ENCODE peak calls at places on chromosomes 6 and 20, in seven cellular contexts. T, H, S, C, U, I and V are unnamed samples.
A peak's percentile ranks its signal among the peaks of the same experiment; 100 is the strongest.

GRCh38 chr6:41577865-41578713 is 31.9 kb downstream of the FOXP4 start:
- DNase-seq in S (peak; percentile 35), T (peak; percentile 29), H (no peak), I (peak; percentile 88), C (no peak), U (no peak), V (no peak)

GRCh38 chr6:139590206-139590605 is 215.8 kb upstream of the CITED2 start:
- DNase-seq in U (no peak), H (no peak), C (no peak), S (no peak), I (no peak), T (no peak), V (no peak)

GRCh38 chr6:147774856-147775255 is 266.4 kb downstream of the SAMD5 start:
- DNase-seq in S (no peak), C (no peak), H (no peak), T (no peak), I (peak; percentile 59), U (no peak), V (no peak)

GRCh38 chr6:22133352-22133751 is 163.5 kb downstream of the PRL start:
- DNase-seq in H (no peak), U (no peak), S (no peak), C (no peak), T (no peak), I (no peak), V (no peak)

GRCh38 chr20:25738198-25738597 is 41.5 kb upstream of the ZNF337 start:
- DNase-seq in S (no peak), U (no peak), H (peak; percentile 19), I (no peak), T (no peak), C (no peak), V (peak; percentile 44)

GRCh38 chr6:158653577-158654354 is 3.9 kb downstream of the SYTL3 start:
- DNase-seq in H (no peak), U (no peak), T (no peak), C (no peak), I (peak; percentile 48), S (no peak), V (no peak)

GRCh38 chr6:24836116-24836515 is 37.4 kb upstream of the ARMH2 start:
- DNase-seq in H (no peak), T (peak; percentile 47), C (no peak), S (no peak), I (no peak), U (no peak), V (no peak)

GRCh38 chr6:61586934-61587537 is 699.0 kb downstream of the KHDRBS2 start:
- DNase-seq in T (no peak), H (no peak), S (no peak), I (peak; percentile 55), U (peak; percentile 74), C (no peak), V (no peak)

GRCh38 chr20:50385733-50386640 is 124.2 kb upstream of the PTPN1 start:
- DNase-seq in H (no peak), I (no peak), U (no peak), T (no peak), C (no peak), S (no peak), V (no peak)

GRCh38 chr6:13485923-13486557 is 1.4 kb downstream of the GFOD1 start:
- DNase-seq in H (no peak), I (peak; percentile 75), T (peak; percentile 48), C (no peak), U (no peak), S (peak; percentile 34), V (no peak)
- TF ChIP-seq CTCF in H (no peak), I (no peak), T (no peak), C (no peak), U (no peak), S (no peak), V (no peak)

GRCh38 chr6:97666889-97667288 is 383.9 kb upstream of the MMS22L start:
- DNase-seq in H (no peak), T (no peak), I (no peak), C (no peak), U (no peak), S (no peak), V (no peak)

GRCh38 chr6:97665410-97665809 is 382.4 kb upstream of the MMS22L start:
- DNase-seq in T (no peak), I (peak; percentile 56), S (no peak), C (no peak), U (no peak), H (no peak), V (no peak)

GRCh38 chr6:97663252-97663651 is 380.2 kb upstream of the MMS22L start:
- DNase-seq in I (no peak), U (peak; percentile 20), C (no peak), H (no peak), T (no peak), S (no peak), V (no peak)

GRCh38 chr6:97669191-97669651 is 386.2 kb upstream of the MMS22L start:
- DNase-seq in H (peak; percentile 48), C (no peak), U (peak; percentile 65), S (peak; percentile 2), I (peak; percentile 77), T (no peak), V (no peak)

DNA sequence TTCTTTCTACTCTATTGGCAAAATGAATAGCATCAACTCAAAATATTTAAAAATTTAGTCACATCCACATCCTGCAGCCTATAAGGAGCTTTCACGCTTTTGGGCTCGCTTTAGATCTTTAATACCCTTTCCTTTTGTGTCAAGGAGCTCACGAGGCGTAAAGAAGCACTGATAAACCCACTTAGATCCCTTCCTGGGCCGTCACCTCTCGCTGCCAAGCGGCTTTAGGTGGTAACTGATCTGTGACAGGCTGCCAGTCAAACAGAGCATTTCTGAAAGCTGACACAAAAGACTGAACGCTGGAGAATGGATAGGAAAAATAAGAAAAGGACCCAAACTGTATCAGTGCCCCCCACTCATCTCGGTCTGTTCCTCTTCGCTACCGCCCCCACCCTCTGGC is 385.7 kb upstream of the MMS22L start:
- DNase-seq in T (no peak), S (no peak), U (peak; percentile 12), H (no peak), I (peak; percentile 72), C (no peak), V (no peak)
- H3K4me3 ChIP-seq in T (no peak overlapping the region), S (no peak overlapping the region), U (peak overlapping the region; percentile 57), H (peak overlapping the region; percentile 52), I (no peak overlapping the region), C (no peak overlapping the region), V (peak overlapping the region; percentile 45)

DNA sequence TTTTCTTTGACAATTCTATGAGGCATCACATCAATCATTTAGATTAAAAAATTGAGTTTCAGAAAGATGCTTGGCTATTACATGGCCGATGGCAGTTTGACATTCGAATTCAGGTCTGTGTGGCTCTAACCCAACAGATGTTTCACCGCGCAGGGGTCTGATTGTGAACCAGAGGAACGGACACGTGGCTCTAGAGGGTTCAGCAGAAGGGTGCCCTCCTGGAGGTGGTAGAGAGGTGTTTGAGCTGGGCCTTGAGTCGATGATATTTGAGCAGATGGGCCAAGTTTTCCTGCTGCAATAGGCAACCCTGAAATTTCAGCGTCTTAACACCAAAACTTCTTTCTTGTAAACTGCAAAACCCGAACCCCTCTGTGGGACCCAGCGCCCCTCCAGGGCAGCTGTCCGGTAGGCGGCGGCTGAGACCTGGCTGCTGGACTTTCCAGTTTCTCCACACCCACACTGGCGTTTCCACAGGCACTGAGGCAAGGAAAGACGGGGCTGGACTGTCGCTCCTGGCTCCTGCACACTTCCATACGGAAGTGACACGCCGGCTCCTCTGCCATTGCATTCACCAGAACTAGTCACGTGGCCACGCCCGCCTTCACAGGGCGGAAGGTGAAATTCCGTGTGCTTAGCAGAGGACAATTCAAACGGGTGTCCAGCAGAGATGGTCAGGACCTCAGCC is 11.3 kb upstream of the AFDN start:
- DNase-seq in S (no peak), U (no peak), I (no peak), T (no peak), C (no peak), H (no peak), V (no peak)
- TF ChIP-seq CTCF in S (no peak), U (no peak), I (no peak), T (peak; percentile 0), C (no peak), H (no peak), V (no peak)

DNA sequence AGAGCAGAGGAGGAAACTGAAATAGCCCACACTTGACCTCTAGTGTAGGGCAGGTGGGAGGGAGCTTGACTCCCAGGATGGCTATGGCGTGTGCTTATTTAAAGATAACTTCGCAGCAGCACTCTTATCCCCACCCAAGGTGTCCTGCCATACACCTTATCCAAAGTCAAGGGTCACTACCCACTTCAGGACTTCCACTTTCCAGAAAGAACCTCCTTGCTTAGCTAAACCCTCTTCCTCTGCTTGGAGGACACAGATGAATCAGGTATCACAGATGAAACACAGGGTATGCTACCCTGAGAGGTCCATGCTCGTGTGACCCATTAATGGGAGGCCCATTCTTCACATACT is 2.3 kb downstream of the RIN2 start:
- DNase-seq in S (no peak), T (no peak), U (no peak), H (no peak), C (no peak), I (no peak), V (no peak)
- H3K4me3 ChIP-seq in S (no peak overlapping the region), T (no peak overlapping the region), U (no peak overlapping the region), H (no peak overlapping the region), C (no peak overlapping the region), I (no peak overlapping the region), V (no peak overlapping the region)

GRCh38 chr6:4256969-4257368 is 121.6 kb upstream of the ECI2 start:
- DNase-seq in T (no peak), S (peak; percentile 26), H (peak; percentile 54), I (no peak), C (no peak), U (no peak), V (no peak)

GRCh38 chr6:4250645-4251044 is 115.3 kb upstream of the ECI2 start:
- DNase-seq in T (no peak), S (no peak), H (no peak), C (no peak), I (no peak), U (no peak), V (no peak)

GRCh38 chr6:4259391-4259790 is 124.0 kb upstream of the ECI2 start:
- DNase-seq in U (no peak), H (no peak), I (no peak), T (no peak), S (no peak), C (no peak), V (no peak)

GRCh38 chr6:4258733-4259132 is 123.4 kb upstream of the ECI2 start:
- DNase-seq in H (no peak), S (no peak), T (no peak), I (no peak), C (no peak), U (no peak), V (no peak)

DNA sequence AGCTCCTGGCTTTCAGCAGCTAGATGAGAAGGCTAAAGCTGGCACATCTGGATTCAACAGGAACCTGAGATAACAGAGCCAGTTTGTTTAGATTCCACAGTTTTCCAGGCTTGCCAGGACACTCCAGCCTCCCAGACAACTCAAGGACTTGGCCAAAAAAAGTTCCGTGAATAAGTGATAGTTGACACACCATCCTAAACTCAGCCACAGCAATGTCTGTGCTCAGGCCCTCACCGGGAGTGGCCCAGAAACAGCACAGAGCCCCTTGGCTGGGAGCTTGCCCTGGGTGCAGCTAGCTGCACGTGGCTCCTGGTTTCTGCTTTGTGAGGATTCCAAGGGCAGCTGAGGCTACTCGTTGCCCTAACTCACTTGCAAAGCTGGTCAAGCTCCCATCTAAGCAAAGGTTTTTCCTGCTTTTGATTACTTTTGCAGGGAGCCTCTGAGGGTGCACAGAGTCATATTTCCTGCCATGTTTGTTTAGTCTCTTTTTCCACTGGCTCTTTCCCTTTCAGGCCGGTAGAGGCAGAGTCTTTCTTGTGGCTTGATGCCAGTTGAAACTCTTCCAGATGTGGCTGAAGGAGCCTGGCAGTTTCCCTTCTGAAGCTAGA is 118.3 kb upstream of the ECI2 start:
- DNase-seq in T (peak; percentile 87), C (peak; percentile 72), S (peak; percentile 88), I (no peak), H (peak; percentile 69), U (no peak), V (peak; percentile 12)
- TF ChIP-seq CTCF in T (peak; percentile 78), C (peak; percentile 75), S (peak; percentile 73), I (no peak), H (peak; percentile 84), U (no peak), V (peak; percentile 65)

GRCh38 chr6:48113130-48113529 is 2.1 kb upstream of the PTCHD4 start:
- DNase-seq in S (no peak), I (peak; percentile 65), U (no peak), H (no peak), C (no peak), T (no peak), V (no peak)
- H3K4me3 ChIP-seq in S (no peak overlapping the region), I (peak overlapping the region; percentile 7), U (no peak overlapping the region), H (no peak overlapping the region), C (no peak overlapping the region), T (no peak overlapping the region), V (no peak overlapping the region)